ENCODE peak calls at places on chromosomes 3 and 15, in seven cellular contexts. D is anterior cingulate cortex; K is globus pallidus; Q is breast epithelium; H is H4; F is endodermal cell; P is activated CD4-positive, CD25-positive, alpha-beta regulatory T cell. S is an unnamed sample.
A peak's percentile ranks its signal among the peaks of the same experiment; 100 is the strongest.

GRCh38 chr3:49469037-49469875 is 811 bp upstream of the DAG1 start:
- DNase-seq in F (peak; percentile 90), H (peak; percentile 43), D (peak; percentile 51), P (no peak), K (peak; percentile 21), Q (peak; percentile 64), S (no peak)

GRCh38 chr15:35289029-35289617 is 204.0 kb upstream of the NANOGP8 start:
- DNase-seq in Q (no peak), P (no peak), D (no peak), K (peak; percentile 46), F (no peak), H (peak; percentile 50), S (no peak)

GRCh38 chr3:9397911-9398714 is 698 bp downstream of the SETD5 start:
- DNase-seq in P (peak; percentile 8), Q (peak; percentile 52), F (peak; percentile 80), K (peak; percentile 41), H (peak; percentile 36), D (peak; percentile 41), S (no peak)

GRCh38 chr3:51391566-51392300 is 648 bp downstream of the RBM15B start:
- DNase-seq in Q (no peak), F (peak; percentile 68), H (no peak), K (no peak), D (no peak), P (no peak), S (no peak)

GRCh38 chr15:31163769-31164572 is 62.4 kb upstream of the TRPM1 start:
- DNase-seq in H (no peak), D (no peak), P (no peak), F (no peak), K (no peak), Q (no peak), S (no peak)

GRCh38 chr3:103609472-103609871 is 1174.7 kb downstream of the ZPLD1 start:
- DNase-seq in K (no peak), H (no peak), F (no peak), D (no peak), Q (no peak), P (no peak), S (no peak)

GRCh38 chr15:21262851-21263400 is 177.4 kb downstream of the POTEB3 start:
- DNase-seq in D (no peak), P (no peak), F (no peak), K (no peak), Q (no peak), H (peak; percentile 84), S (no peak)

GRCh38 chr15:99565281-99566156 is at the start of gene MEF2A:
- DNase-seq in P (peak; percentile 76), H (peak; percentile 89), F (peak; percentile 96), K (peak; percentile 91), Q (peak; percentile 90), D (peak; percentile 84), S (peak; percentile 86)